ENCODE peak calls at places on chromosomes 1 and 21, in nine cellular contexts. M is BJ; W is CD8-positive, alpha-beta T cell; Z is dorsolateral prefrontal cortex; P is fibroblast of pulmonary artery; X is transverse colon; H is astrocyte of the spinal cord; L is MCF 10A; E is body of pancreas. Q is an unnamed sample.

GRCh38 chr1:151352001-151352718 is 5.1 kb upstream of the RFX5 start:
- DNase-seq in M (no peak), W (no peak), Z (no peak), P (peak; percentile 65), X (no peak), H (peak; percentile 18), L (peak; percentile 97), E (peak; percentile 36), Q (no peak)

GRCh38 chr21:27146268-27146667 is 179.4 kb upstream of the ADAMTS5 start:
- DNase-seq in M (no peak), W (no peak), Z (no peak), P (no peak), X (no peak), H (no peak), L (no peak), E (no peak), Q (no peak)

GRCh38 chr1:204996981-204997380 is 46.0 kb upstream of the CNTN2 start:
- DNase-seq in M (no peak), W (no peak), Z (no peak), P (no peak), X (no peak), H (no peak), L (no peak), E (no peak), Q (no peak)

GRCh38 chr1:111745670-111746613 is 6.7 kb upstream of the INKA2 start:
- DNase-seq in M (no peak), W (no peak), Z (no peak), P (no peak), X (no peak), H (no peak), L (no peak), E (no peak), Q (no peak)

GRCh38 chr21:8991088-8991907 is 1530.1 kb upstream of the TPTE start:
- DNase-seq in M (no peak), W (no peak), Z (no peak), P (no peak), X (no peak), H (no peak), L (no peak), E (no peak), Q (no peak)

GRCh38 chr1:203867816-203868215 is 6.4 kb downstream of the SNRPE start:
- DNase-seq in M (no peak), W (no peak), Z (no peak), P (peak; percentile 51), X (no peak), H (no peak), L (no peak), E (no peak), Q (no peak)

GRCh38 chr21:46158666-46159300 is 3.4 kb upstream of the FTCD start:
- DNase-seq in M (no peak), W (no peak), Z (no peak), P (no peak), X (no peak), H (no peak), L (no peak), E (no peak), Q (no peak)

GRCh38 chr1:94936861-94937620 is 10.1 kb upstream of the CNN3 start:
- DNase-seq in M (no peak), W (no peak), Z (no peak), P (no peak), X (no peak), H (no peak), L (no peak), E (no peak), Q (no peak)

GRCh38 chr1:212098340-212098739 is 62.8 kb downstream of the DTL start:
- DNase-seq in M (no peak), W (no peak), Z (no peak), P (no peak), X (no peak), H (no peak), L (no peak), E (no peak), Q (no peak)

DNA sequence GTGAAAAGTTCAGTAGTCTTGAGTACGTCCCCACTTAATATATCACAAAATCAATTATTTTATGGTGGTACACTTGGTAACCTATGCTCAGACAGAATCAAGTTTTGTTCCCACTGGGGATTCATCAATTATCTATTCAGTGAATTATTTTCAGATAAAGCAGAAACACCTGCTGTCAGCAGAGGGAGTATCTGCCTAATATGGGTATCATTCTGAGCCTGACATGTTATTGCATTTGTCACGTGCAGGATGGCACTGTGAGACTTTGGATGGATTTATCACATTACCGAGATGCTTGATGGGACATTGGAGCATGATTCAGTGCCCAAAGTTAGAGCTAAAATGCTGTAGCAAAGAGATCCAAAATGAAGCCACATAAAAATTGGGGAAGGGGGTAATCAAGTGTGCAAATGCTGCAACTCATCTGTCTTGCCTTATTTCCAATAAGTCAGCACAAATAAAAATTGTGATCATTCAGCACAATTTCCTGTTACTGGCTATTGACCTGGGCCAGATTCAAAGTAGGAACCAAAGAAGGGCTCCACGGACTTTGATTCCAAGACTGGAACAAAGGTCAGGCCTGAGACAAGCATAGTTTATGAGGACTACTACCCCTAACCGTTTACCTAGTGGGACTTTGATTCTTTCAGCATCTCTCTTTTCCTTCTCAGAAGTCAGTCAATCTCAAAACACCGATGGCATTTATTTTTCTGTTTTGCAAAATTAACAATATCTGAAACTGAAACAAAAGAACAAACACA is 657.7 kb downstream of the LMO4 start:
- DNase-seq in M (no peak), W (no peak), Z (no peak), P (no peak), X (no peak), H (no peak), L (no peak), E (no peak), Q (no peak)
- TF ChIP-seq CTCF in M (no peak), W (no peak), Z (no peak), P (no peak), X (no peak), H (no peak), L (peak; percentile 16), E (no peak), Q (no peak)

DNA sequence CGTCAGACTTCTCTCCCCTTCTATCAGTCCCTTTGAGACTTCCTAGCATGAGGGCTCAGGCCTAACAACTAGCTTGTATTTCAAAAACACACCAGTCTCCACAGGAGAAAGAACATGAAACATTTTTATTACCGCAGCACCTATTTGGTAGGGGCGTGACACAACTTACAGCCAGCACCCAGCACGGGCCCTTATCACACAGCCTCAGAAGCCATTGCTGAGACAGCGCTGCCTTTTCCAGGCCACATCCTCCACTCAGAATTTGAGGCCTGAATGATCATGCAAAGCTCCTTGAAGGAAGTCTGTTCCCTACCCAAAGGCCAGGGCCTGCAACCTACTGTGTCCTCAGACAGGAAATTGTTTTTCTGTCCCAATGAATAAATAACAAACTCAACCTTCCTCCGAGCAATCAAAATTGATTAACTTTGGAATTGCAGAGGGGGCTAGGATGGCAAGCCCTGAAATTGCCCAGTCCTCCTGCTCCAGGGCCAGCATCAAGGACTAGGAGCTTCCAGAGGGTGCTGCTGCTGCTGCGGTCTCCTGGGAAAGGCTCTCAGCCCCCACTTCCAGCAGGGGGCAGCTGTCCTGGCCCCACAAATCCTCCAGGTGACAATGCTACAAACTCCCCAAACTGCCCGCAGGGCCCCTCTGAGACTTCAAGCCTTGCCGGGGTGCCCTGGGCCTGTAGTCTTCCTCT is 94.3 kb upstream of the GALNT2 start:
- DNase-seq in M (no peak), W (no peak), Z (no peak), P (no peak), X (peak; percentile 20), H (no peak), L (no peak), E (no peak), Q (no peak)
- TF ChIP-seq CTCF in M (peak; percentile 25), W (no peak), Z (no peak), P (peak; percentile 12), X (peak; percentile 21), H (peak; percentile 18), L (no peak), E (peak; percentile 14), Q (no peak)

GRCh38 chr1:39567302-39567701 is 9.3 kb downstream of the PABPC4 start:
- DNase-seq in M (no peak), W (no peak), Z (no peak), P (no peak), X (no peak), H (no peak), L (no peak), E (peak; percentile 57), Q (no peak)
- TF ChIP-seq CTCF in M (no peak), W (no peak), Z (no peak), P (no peak), X (no peak), H (no peak), L (no peak), E (no peak), Q (no peak)

GRCh38 chr1:6581561-6582305 is 1.9 kb downstream of the ZBTB48 start:
- DNase-seq in M (no peak), W (no peak), Z (no peak), P (no peak), X (peak; percentile 31), H (no peak), L (peak; percentile 37), E (no peak), Q (no peak)

GRCh38 chr1:6582370-6582769 is 2.6 kb downstream of the ZBTB48 start:
- DNase-seq in M (no peak), W (no peak), Z (no peak), P (no peak), X (peak; percentile 88), H (no peak), L (no peak), E (peak; percentile 67), Q (no peak)

GRCh38 chr1:6580119-6580587 is 359 bp downstream of the ZBTB48 start:
- DNase-seq in M (no peak), W (no peak), Z (no peak), P (no peak), X (no peak), H (no peak), L (no peak), E (no peak), Q (no peak)

GRCh38 chr1:6579374-6580118 is at the start of gene ZBTB48:
- DNase-seq in M (peak; percentile 76), W (peak; percentile 96), Z (peak; percentile 99), P (peak; percentile 97), X (peak; percentile 100), H (peak; percentile 98), L (peak; percentile 99), E (peak; percentile 100), Q (peak; percentile 99)

GRCh38 chr1:6580588-6581270 is 935 bp downstream of the ZBTB48 start:
- DNase-seq in M (no peak), W (no peak), Z (no peak), P (no peak), X (no peak), H (no peak), L (no peak), E (peak; percentile 62), Q (no peak)
- TF ChIP-seq CTCF in M (no peak), W (no peak), Z (no peak), P (no peak), X (no peak), H (no peak), L (no peak), E (no peak), Q (no peak)

DNA sequence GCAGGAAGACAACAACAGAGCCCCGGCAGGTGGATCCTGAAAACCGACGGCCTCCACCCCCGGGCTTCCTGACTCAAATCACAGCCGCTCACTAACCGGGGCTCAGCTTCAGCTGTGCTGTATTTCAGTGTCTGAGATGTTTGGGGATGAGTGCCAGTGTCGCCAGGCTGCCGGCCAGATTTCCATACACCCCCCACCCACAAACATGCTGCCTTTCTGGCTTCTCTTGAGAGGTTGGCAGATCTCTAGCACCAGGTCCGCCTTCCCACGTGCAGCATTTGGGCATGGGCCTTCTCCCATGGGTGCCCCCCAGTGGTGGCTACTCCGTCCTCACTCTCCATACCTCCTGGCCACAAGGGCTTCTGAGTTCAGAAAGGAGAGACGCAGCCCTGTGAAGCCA is 34.8 kb downstream of the KCNAB2 start:
- DNase-seq in M (no peak), W (no peak), Z (peak; percentile 75), P (no peak), X (no peak), H (no peak), L (no peak), E (no peak), Q (no peak)
- TF ChIP-seq CTCF in M (peak; percentile 20), W (no peak), Z (peak; percentile 26), P (peak; percentile 10), X (no peak), H (peak; percentile 31), L (no peak), E (no peak), Q (no peak)

Q was measured in mesothelial cell of epicardium.